ENCODE peak calls at places on chromosomes 16 and 17, in five cellular contexts. K is NCI-H446; G is anterior cingulate cortex; F is stimulated activated CD8-positive, alpha-beta memory T cell treated with anti-CD3 and anti-CD28 coated beads, Interleukin-12 subunit alpha, Interleukin-12 subunit beta, amount 100 ng/mL, for 1 hour; B is Calu3. E is an unnamed sample.

GRCh38 chr17:37062036-37062435 is 113.3 kb downstream of the AATF start:
- DNase-seq in K (no peak), G (no peak), F (no peak), B (no peak), E (no peak)

GRCh38 chr17:79090503-79091372 is 16.1 kb downstream of the ENGASE start:
- DNase-seq in K (no peak), G (no peak), F (no peak), B (no peak), E (no peak)

GRCh38 chr17:57532556-57532955 is 212.5 kb downstream of the CCDC182 start:
- DNase-seq in K (no peak), G (no peak), F (no peak), B (no peak), E (no peak)

GRCh38 chr16:73154063-73154870 is 106.3 kb upstream of the ZFHX3 start:
- DNase-seq in K (no peak), G (no peak), F (no peak), B (no peak), E (peak)

GRCh38 chr17:7502987-7503386 is 18.8 kb downstream of the POLR2A start:
- DNase-seq in K (no peak), G (no peak), F (no peak), B (no peak), E (no peak)

GRCh38 chr17:3589784-3590183 is 19.4 kb downstream of the TRPV1 start:
- DNase-seq in K (no peak), G (no peak), F (no peak), B (no peak), E (no peak)

GRCh38 chr17:63786961-63787711 is 13.2 kb downstream of the DDX42 start:
- DNase-seq in K (no peak), G (no peak), F (no peak), B (peak), E (no peak)

GRCh38 chr17:50976951-50977472 is 110.9 kb upstream of the TOB1 start:
- DNase-seq in K (no peak), G (no peak), F (no peak), B (no peak), E (no peak)

GRCh38 chr17:8611135-8611534 is 19.4 kb downstream of the MYH10 start:
- DNase-seq in K (no peak), G (no peak), F (no peak), B (no peak), E (no peak)

GRCh38 chr17:76527430-76528111 is 9.9 kb downstream of the CYGB start:
- DNase-seq in K (no peak), G (no peak), F (peak), B (peak), E (peak)

GRCh38 chr17:82200743-82201497 is 11.7 kb downstream of the CCDC57 start:
- DNase-seq in K (no peak), G (no peak), F (no peak), B (no peak), E (no peak)

GRCh38 chr17:79114455-79115301 is 40.1 kb downstream of the ENGASE start:
- DNase-seq in K (peak), G (peak), F (no peak), B (peak), E (no peak)

GRCh38 chr16:70804153-70804728 is 3.3 kb upstream of the VAC14 start:
- DNase-seq in K (no peak), G (no peak), F (no peak), B (no peak), E (no peak)

GRCh38 chr16:58515871-58516767 is 802 bp downstream of the SETD6 start:
- DNase-seq in K (no peak), G (no peak), F (no peak), B (peak), E (no peak)

GRCh38 chr17:66964083-66964771 is at the start of gene CACNG4:
- DNase-seq in K (no peak), G (peak), F (no peak), B (peak), E (no peak)

GRCh38 chr17:6137716-6138502 is 67.7 kb downstream of the WSCD1 start:
- DNase-seq in K (no peak), G (no peak), F (no peak), B (no peak), E (no peak)

GRCh38 chr16:69709456-69710084 is 16.8 kb downstream of the NQO1 start:
- DNase-seq in K (peak), G (no peak), F (no peak), B (no peak), E (no peak)

GRCh38 chr17:78204387-78205123 is 9.5 kb upstream of the BIRC5 start:
- DNase-seq in K (no peak), G (no peak), F (no peak), B (no peak), E (no peak)

GRCh38 chr17:57672971-57673370 is 72.1 kb downstream of the CCDC182 start:
- DNase-seq in K (no peak), G (no peak), F (no peak), B (no peak), E (no peak)

GRCh38 chr17:80826955-80827645 is 164.5 kb upstream of the CHMP6 start:
- DNase-seq in K (peak), G (peak), F (no peak), B (no peak), E (peak)

GRCh38 chr16:2910441-2910840 is 1.3 kb upstream of the FLYWCH1 start:
- DNase-seq in K (no peak), G (no peak), F (no peak), B (no peak), E (no peak)

GRCh38 chr16:23518435-23518891 is 8.2 kb upstream of the GGA2 start:
- DNase-seq in K (no peak), G (no peak), F (no peak), B (no peak), E (peak)

GRCh38 chr17:36943250-36944220 is 5.2 kb upstream of the AATF start:
- DNase-seq in K (no peak), G (no peak), F (no peak), B (no peak), E (no peak)

GRCh38 chr17:74045608-74046007 is 157.9 kb upstream of the RPL38 start:
- DNase-seq in K (no peak), G (no peak), F (no peak), B (no peak), E (no peak)

GRCh38 chr16:3214904-3215600 is 19.9 kb downstream of the ZNF200 start:
- DNase-seq in K (no peak), G (no peak), F (no peak), B (no peak), E (no peak)

GRCh38 chr17:50139950-50140885 is 10.3 kb upstream of the SAMD14 start:
- DNase-seq in K (no peak), G (peak), F (peak), B (peak), E (peak)

E was measured in stimulated activated naive B cell treated with anti-CD40 and anti-IgM and Interleukin-4, amounts not matched to agents 10 μg/mL and 1 μg/mL and 100 μg/mL, for 72 hours.